ENCODE peak calls at places on chromosome 19, in six cellular contexts. B, F, N, I, O and A are unnamed samples.

GRCh38 chr19:5641171-5641570 is 18.3 kb downstream of the SAFB start:
- DNase-seq in B (no peak), O (no peak), N (no peak), I (no peak), F (no peak), A (no peak)

GRCh38 chr19:2888739-2889224 is 11.9 kb upstream of the ZNF57 start:
- DNase-seq in F (peak; percentile 36), N (peak; percentile 58), B (no peak), I (no peak), O (no peak), A (peak; percentile 81)

GRCh38 chr19:17775245-17775927 is 19.6 kb upstream of the B3GNT3 start:
- DNase-seq in F (peak; percentile 51), N (no peak), B (peak; percentile 19), I (peak; percentile 56), O (peak; percentile 91), A (no peak)

GRCh38 chr19:1608414-1609391 is 3.4 kb upstream of the UQCR11 start:
- DNase-seq in I (no peak), N (no peak), F (peak; percentile 7), B (no peak), O (no peak), A (peak; percentile 42)

GRCh38 chr19:19538077-19538764 is at the start of gene CILP2:
- DNase-seq in I (no peak), B (no peak), F (peak; percentile 53), N (peak; percentile 54), O (peak; percentile 94), A (no peak)

GRCh38 chr19:295687-296370 is 4.6 kb upstream of the PLPP2 start:
- DNase-seq in B (no peak), N (no peak), F (no peak), I (peak; percentile 68), O (peak; percentile 47), A (no peak)

GRCh38 chr19:29483641-29483920 is 42.2 kb upstream of the VSTM2B start:
- DNase-seq in B (no peak), O (peak; percentile 17), I (no peak), F (no peak), N (no peak), A (no peak)

GRCh38 chr19:13096968-13097330 is 5.7 kb downstream of the LYL1 start:
- DNase-seq in F (no peak), O (no peak), B (no peak), I (no peak), N (no peak), A (no peak)

GRCh38 chr19:40611096-40611495 is 9.9 kb downstream of the LTBP4 start:
- DNase-seq in O (peak; percentile 39), N (no peak), B (no peak), F (peak; percentile 77), I (no peak), A (no peak)

GRCh38 chr19:48196321-48196761 is 25.9 kb downstream of the ZSWIM9 start:
- DNase-seq in I (peak; percentile 17), O (peak; percentile 42), B (no peak), F (no peak), N (no peak), A (no peak)

DNA sequence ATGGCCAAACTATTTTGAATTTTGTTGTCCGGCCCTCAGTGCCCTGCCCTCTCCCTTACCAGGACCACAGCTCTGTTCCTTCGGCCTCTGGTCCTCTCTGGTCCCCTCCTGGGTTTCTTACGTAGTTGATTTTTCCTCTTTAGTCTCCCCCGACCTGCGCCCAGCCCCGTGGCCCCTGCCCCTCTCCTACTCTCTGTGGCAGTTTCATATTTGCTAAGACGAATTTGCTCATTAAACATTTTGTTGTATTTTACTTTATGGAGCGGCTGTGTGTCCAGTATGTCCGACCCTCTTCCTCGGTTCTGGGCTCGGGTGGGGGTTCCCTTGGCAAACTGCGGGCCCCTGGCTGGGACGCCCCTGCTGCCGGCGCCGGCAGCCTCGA is 576 bp upstream of the EPN1 start:
- DNase-seq in F (no peak), B (no peak), N (no peak), I (no peak), O (peak; percentile 71), A (no peak)
- H3K4me3 ChIP-seq in F (peak overlapping the region; percentile 93), B (peak overlapping the region; percentile 80), N (peak overlapping the region; percentile 90), I (no peak overlapping the region), O (peak overlapping the region; percentile 88), A (peak overlapping the region; percentile 72)

DNA sequence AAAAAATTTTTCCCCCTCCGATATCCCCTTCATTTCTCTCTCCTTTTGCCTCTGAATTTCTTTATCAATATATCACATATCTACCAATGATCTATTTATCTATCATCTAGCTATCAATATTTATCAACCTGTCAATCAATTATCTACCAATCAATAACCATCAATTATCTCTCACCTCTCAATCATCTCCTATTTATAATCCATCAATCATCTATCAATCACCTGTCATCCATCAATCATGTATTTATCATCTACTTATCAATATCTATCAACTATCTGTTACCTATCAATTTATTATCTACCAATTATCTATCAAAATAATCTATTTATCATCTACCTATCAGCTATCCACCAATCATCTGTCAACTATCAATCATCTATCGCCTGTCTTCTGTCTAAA is 17.1 kb downstream of the MBD3L1 start:
- DNase-seq in B (no peak), O (no peak), F (no peak), I (no peak), N (no peak), A (no peak)
- H3K27me3 ChIP-seq in B (no peaks in the 10 kb centered on the region), O (no peaks in the 10 kb centered on the region), F (no peaks in the 10 kb centered on the region), I (no peaks in the 10 kb centered on the region), N (no peaks in the 10 kb centered on the region), A (no peaks in the 10 kb centered on the region)

GRCh38 chr19:43783636-43784035 is 2.9 kb upstream of the KCNN4 start:
- DNase-seq in O (no peak), F (no peak), B (no peak), I (no peak), N (no peak), A (no peak)
- H3K27ac ChIP-seq in O (no peak overlapping the region), F (no peak overlapping the region), B (no peak overlapping the region), I (no peak overlapping the region), N (no peak overlapping the region), A (peak overlapping the region; percentile 72)

DNA sequence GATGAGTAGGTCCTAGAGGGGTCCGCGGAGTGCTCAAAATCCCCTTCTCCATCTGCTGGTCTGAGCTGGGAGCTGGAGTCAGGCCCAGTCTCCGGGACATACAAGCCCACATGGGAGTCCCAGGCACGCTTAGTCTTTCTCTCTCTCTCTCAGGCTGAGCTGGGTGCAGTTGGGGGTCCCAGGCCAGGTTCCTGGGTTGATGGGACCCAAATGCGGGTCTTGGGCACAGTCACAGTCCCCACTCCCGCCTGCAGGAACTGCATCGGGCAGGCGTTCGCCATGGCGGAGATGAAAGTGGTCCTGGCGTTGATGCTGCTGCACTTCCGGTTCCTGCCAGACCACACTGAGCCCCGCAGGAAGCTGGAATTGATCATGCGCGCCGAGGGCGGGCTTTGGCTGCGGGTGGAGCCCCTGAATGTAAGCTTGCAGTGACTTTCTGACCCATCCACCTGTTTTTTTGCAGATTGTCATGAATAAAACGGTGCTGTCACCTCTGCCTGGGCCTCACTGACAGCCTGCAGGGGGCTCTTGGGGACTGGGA is 23.8 kb downstream of the CYP4F12 start:
- DNase-seq in N (no peak), I (no peak), B (no peak), O (no peak), F (no peak), A (no peak)
- H3K4me3 ChIP-seq in N (no peak overlapping the region), I (no peak overlapping the region), B (no peak overlapping the region), O (no peak overlapping the region), F (no peak overlapping the region), A (no peak overlapping the region)